ENCODE peak calls at places on chromosomes 12 and 14, in seven cellular contexts. L is C1 segment of cervical spinal cord; A is hepatic stellate cell; K is stimulated activated CD4-positive, alpha-beta T cell treated with anti-CD3 and anti-CD28 coated beads, Interleukin-2, amount 100 ng/mL, for 24 hours; F is RWPE1; Q is fibroblast of mammary gland; T is heart left ventricle. N is an unnamed sample.

GRCh38 chr12:124398578-124399227 is 103.8 kb downstream of the RFLNA start:
- DNase-seq in A (no peak), K (no peak), T (peak; percentile 89), L (no peak), F (no peak), Q (no peak), N (no peak)

GRCh38 chr14:93878251-93878650 is 48.9 kb upstream of the FAM181A start:
- DNase-seq in L (no peak), T (no peak), F (no peak), K (no peak), Q (no peak), A (no peak), N (no peak)

GRCh38 chr12:125185311-125185739 is 120.1 kb downstream of the AACS start:
- DNase-seq in Q (no peak), T (no peak), K (no peak), A (no peak), L (no peak), F (no peak), N (no peak)

GRCh38 chr12:52837341-52837741 is 3.2 kb upstream of the KRT79 start:
- DNase-seq in A (peak; percentile 86), T (no peak), K (no peak), F (peak; percentile 70), L (no peak), Q (peak; percentile 84), N (peak; percentile 72)

GRCh38 chr14:68785817-68786490 is 6.9 kb downstream of the ZFP36L1 start:
- DNase-seq in A (no peak), T (peak; percentile 31), K (peak; percentile 38), Q (peak; percentile 87), F (peak; percentile 72), L (no peak), N (no peak)

GRCh38 chr12:114355389-114356088 is 50.4 kb downstream of the TBX5 start:
- DNase-seq in T (peak; percentile 54), L (no peak), K (no peak), F (no peak), Q (no peak), A (no peak), N (no peak)

GRCh38 chr12:66693901-66694513 is 15.1 kb upstream of the GRIP1 start:
- DNase-seq in Q (peak; percentile 74), K (peak; percentile 19), A (peak; percentile 11), T (no peak), L (no peak), F (peak; percentile 39), N (peak; percentile 22)

GRCh38 chr12:63196168-63196567 is 45.2 kb upstream of the AVPR1A start:
- DNase-seq in T (no peak), Q (no peak), K (no peak), F (no peak), A (no peak), L (no peak), N (no peak)

GRCh38 chr12:85425349-85425612 is 145.3 kb downstream of the ALX1 start:
- DNase-seq in T (no peak), L (no peak), F (no peak), Q (no peak), K (no peak), A (no peak), N (no peak)

GRCh38 chr12:4001869-4002268 is 128.7 kb upstream of the PARP11 start:
- DNase-seq in K (no peak), Q (no peak), L (no peak), F (no peak), T (no peak), A (no peak), N (no peak)

GRCh38 chr12:91053951-91054715 is 3.7 kb downstream of the KERA start:
- DNase-seq in K (no peak), Q (peak; percentile 88), A (peak; percentile 3), L (no peak), T (peak; percentile 23), F (no peak), N (no peak)

GRCh38 chr12:87383705-87384104 is 645.5 kb downstream of the C12orf50 start:
- DNase-seq in T (no peak), K (no peak), A (no peak), F (peak; percentile 20), Q (no peak), L (no peak), N (no peak)

GRCh38 chr14:56004807-56005579 is 113.2 kb upstream of the PELI2 start:
- DNase-seq in A (peak; percentile 44), Q (peak; percentile 85), F (no peak), L (no peak), K (peak; percentile 22), T (peak; percentile 34), N (peak; percentile 24)

GRCh38 chr14:98494582-98494981 is 777.4 kb downstream of the BCL11B start:
- DNase-seq in T (no peak), L (no peak), F (peak; percentile 78), A (no peak), K (no peak), Q (no peak), N (no peak)

GRCh38 chr12:127273621-127274020 is 993.3 kb upstream of the TMEM132C start:
- DNase-seq in L (no peak), K (no peak), A (no peak), Q (peak; percentile 53), F (peak; percentile 27), T (no peak), N (no peak)

GRCh38 chr12:14256139-14256538 is 109.3 kb upstream of the ATF7IP start:
- DNase-seq in F (no peak), A (peak; percentile 46), T (no peak), L (no peak), Q (peak; percentile 61), K (peak; percentile 46), N (no peak)

GRCh38 chr14:91078095-91078737 is 17.8 kb upstream of the RPS6KA5 start:
- DNase-seq in L (no peak), Q (no peak), T (no peak), K (peak; percentile 63), F (no peak), A (no peak), N (no peak)

GRCh38 chr12:82730832-82731497 is 44.3 kb downstream of the TMTC2 start:
- DNase-seq in L (no peak), K (no peak), F (no peak), T (no peak), A (no peak), Q (peak; percentile 65), N (no peak)

GRCh38 chr14:70698288-70698687 is 56.6 kb downstream of the TTC9 start:
- DNase-seq in A (peak; percentile 52), L (no peak), K (no peak), T (no peak), Q (peak; percentile 28), F (peak; percentile 59), N (no peak)

GRCh38 chr12:48542300-48542928 is 17.0 kb downstream of the OR8S1 start:
- DNase-seq in F (peak; percentile 36), Q (peak; percentile 38), A (no peak), T (no peak), K (peak; percentile 61), L (peak; percentile 4), N (peak; percentile 27)

GRCh38 chr12:118404876-118405521 is 28.6 kb downstream of the SUDS3 start:
- DNase-seq in F (peak; percentile 28), T (peak; percentile 43), A (peak; percentile 39), L (no peak), Q (peak; percentile 71), K (peak; percentile 65), N (peak; percentile 47)

GRCh38 chr14:72879431-72879830 is 14.5 kb downstream of the DPF3 start:
- DNase-seq in F (no peak), T (no peak), A (no peak), L (no peak), Q (no peak), K (no peak), N (no peak)

GRCh38 chr12:56631790-56632700 is 1.9 kb upstream of the BAZ2A start:
- DNase-seq in F (peak; percentile 66), K (peak; percentile 63), Q (peak; percentile 37), T (peak; percentile 85), L (peak; percentile 10), A (peak; percentile 61), N (peak; percentile 72)

N was measured in HTR-8/SVneo.